ENCODE peak calls at places on chromosomes 3 and 15, in six cellular contexts. One of them, this sample, is unnamed.

GRCh38 chr15:78951841-78952238 is 7.0 kb upstream of the CTSH start:
- DNase-seq in GM12878: no peak
- DNase-seq in H1: no peak
- DNase-seq in GM12891: no peak
- DNase-seq in HepG2: peak
- DNase-seq in K562: no peak
- DNase-seq in this sample: no peak

GRCh38 chr15:69904296-69904560 is 193.5 kb downstream of the TLE3 start:
- DNase-seq in GM12878: no peak
- DNase-seq in H1: no peak
- DNase-seq in GM12891: no peak
- DNase-seq in HepG2: no peak
- DNase-seq in K562: no peak
- DNase-seq in this sample: no peak

GRCh38 chr3:46913644-46914043 is 36.1 kb downstream of the PTH1R start:
- DNase-seq in GM12878: no peak
- DNase-seq in H1: no peak
- DNase-seq in GM12891: no peak
- DNase-seq in HepG2: no peak
- DNase-seq in K562: no peak
- DNase-seq in this sample: no peak

GRCh38 chr15:43329222-43329959 is 982 bp downstream of the LCMT2 start:
- DNase-seq in GM12878: no peak
- DNase-seq in H1: no peak
- DNase-seq in GM12891: no peak
- DNase-seq in HepG2: no peak
- DNase-seq in K562: peak
- DNase-seq in this sample: no peak

GRCh38 chr3:161957467-161957866 is 460.9 kb downstream of the OTOL1 start:
- DNase-seq in GM12878: no peak
- DNase-seq in H1: no peak
- DNase-seq in GM12891: no peak
- DNase-seq in HepG2: no peak
- DNase-seq in K562: no peak
- DNase-seq in this sample: no peak

GRCh38 chr3:172711457-172711800 is 562 bp upstream of the NCEH1 start:
- DNase-seq in GM12878: no peak
- DNase-seq in H1: no peak
- DNase-seq in GM12891: no peak
- DNase-seq in HepG2: peak
- DNase-seq in K562: peak
- DNase-seq in this sample: no peak

GRCh38 chr15:95259513-95259912 is 1028.2 kb downstream of the MCTP2 start:
- DNase-seq in GM12878: peak
- DNase-seq in H1: peak
- DNase-seq in GM12891: peak
- DNase-seq in HepG2: peak
- DNase-seq in K562: peak
- DNase-seq in this sample: peak

GRCh38 chr3:149702691-149703426 is 45.0 kb upstream of the WWTR1 start:
- DNase-seq in GM12878: no peak
- DNase-seq in H1: no peak
- DNase-seq in GM12891: no peak
- DNase-seq in HepG2: no peak
- DNase-seq in K562: no peak
- DNase-seq in this sample: no peak

GRCh38 chr3:68973635-68974034 is 39.8 kb downstream of the EOGT start:
- DNase-seq in GM12878: no peak
- DNase-seq in H1: no peak
- DNase-seq in GM12891: no peak
- DNase-seq in HepG2: no peak
- DNase-seq in K562: no peak
- DNase-seq in this sample: no peak

GRCh38 chr15:67403428-67403827 is 117.5 kb upstream of the C15orf61 start:
- DNase-seq in GM12878: no peak
- DNase-seq in H1: no peak
- DNase-seq in GM12891: no peak
- DNase-seq in HepG2: no peak
- DNase-seq in K562: no peak
- DNase-seq in this sample: no peak

GRCh38 chr3:9715764-9716437 is 12.3 kb downstream of the CPNE9 start:
- DNase-seq in GM12878: no peak
- DNase-seq in H1: no peak
- DNase-seq in GM12891: no peak
- DNase-seq in HepG2: peak
- DNase-seq in K562: peak
- DNase-seq in this sample: no peak

GRCh38 chr3:8560608-8561007 is 59.0 kb downstream of the LMCD1 start:
- DNase-seq in GM12878: no peak
- DNase-seq in H1: no peak
- DNase-seq in GM12891: no peak
- DNase-seq in HepG2: no peak
- DNase-seq in K562: no peak
- DNase-seq in this sample: no peak

GRCh38 chr3:129563850-129564535 is 21.0 kb downstream of the H1-8 start:
- DNase-seq in GM12878: no peak
- DNase-seq in H1: no peak
- DNase-seq in GM12891: no peak
- DNase-seq in HepG2: no peak
- DNase-seq in K562: no peak
- DNase-seq in this sample: no peak

GRCh38 chr3:41216993-41217392 is 17.7 kb downstream of the CTNNB1 start:
- DNase-seq in GM12878: no peak
- DNase-seq in H1: no peak
- DNase-seq in GM12891: no peak
- DNase-seq in HepG2: no peak
- DNase-seq in K562: no peak
- DNase-seq in this sample: no peak

GRCh38 chr3:101530213-101531047 is 17.4 kb upstream of the SENP7 start:
- DNase-seq in GM12878: no peak
- DNase-seq in H1: peak
- DNase-seq in GM12891: no peak
- DNase-seq in HepG2: no peak
- DNase-seq in K562: peak
- DNase-seq in this sample: no peak

GRCh38 chr3:88090681-88091080 is 31.6 kb downstream of the ZNF654 start:
- DNase-seq in GM12878: no peak
- DNase-seq in H1: no peak
- DNase-seq in GM12891: no peak
- DNase-seq in HepG2: no peak
- DNase-seq in K562: no peak
- DNase-seq in this sample: no peak

GRCh38 chr3:105422645-105423044 is 55.9 kb downstream of the ALCAM start:
- DNase-seq in GM12878: no peak
- DNase-seq in H1: no peak
- DNase-seq in GM12891: no peak
- DNase-seq in HepG2: no peak
- DNase-seq in K562: no peak
- DNase-seq in this sample: no peak

GRCh38 chr3:151795276-151795675 is 18.6 kb upstream of the AADAC start:
- DNase-seq in GM12878: no peak
- DNase-seq in H1: no peak
- DNase-seq in GM12891: no peak
- DNase-seq in HepG2: no peak
- DNase-seq in K562: no peak
- DNase-seq in this sample: no peak

GRCh38 chr3:46889381-46890110 is 12.0 kb downstream of the PTH1R start:
- DNase-seq in GM12878: no peak
- DNase-seq in H1: no peak
- DNase-seq in GM12891: no peak
- DNase-seq in HepG2: no peak
- DNase-seq in K562: peak
- DNase-seq in this sample: no peak

GRCh38 chr3:138043266-138044029 is 33.5 kb downstream of the CLDN18 start:
- DNase-seq in GM12878: no peak
- DNase-seq in H1: no peak
- DNase-seq in GM12891: no peak
- DNase-seq in HepG2: no peak
- DNase-seq in K562: no peak
- DNase-seq in this sample: no peak

GRCh38 chr15:52789601-52790165 is 453 bp downstream of the ONECUT1 start:
- DNase-seq in GM12878: no peak
- DNase-seq in H1: no peak
- DNase-seq in GM12891: no peak
- DNase-seq in HepG2: no peak
- DNase-seq in K562: no peak
- DNase-seq in this sample: no peak

GRCh38 chr15:92205255-92205739 is 188.4 kb upstream of the ST8SIA2 start:
- DNase-seq in GM12878: no peak
- DNase-seq in H1: no peak
- DNase-seq in GM12891: no peak
- DNase-seq in HepG2: peak
- DNase-seq in K562: no peak
- DNase-seq in this sample: no peak
- TF ChIP-seq POLR2AphosphoS5 in GM12878: no peak
- TF ChIP-seq POLR2AphosphoS5 in H1: no peak
- TF ChIP-seq POLR2AphosphoS5 in GM12891: no peak
- TF ChIP-seq POLR2AphosphoS5 in HepG2: no peak
- TF ChIP-seq POLR2AphosphoS5 in K562: no peak
- TF ChIP-seq POLR2AphosphoS5 in this sample: no peak

DNA sequence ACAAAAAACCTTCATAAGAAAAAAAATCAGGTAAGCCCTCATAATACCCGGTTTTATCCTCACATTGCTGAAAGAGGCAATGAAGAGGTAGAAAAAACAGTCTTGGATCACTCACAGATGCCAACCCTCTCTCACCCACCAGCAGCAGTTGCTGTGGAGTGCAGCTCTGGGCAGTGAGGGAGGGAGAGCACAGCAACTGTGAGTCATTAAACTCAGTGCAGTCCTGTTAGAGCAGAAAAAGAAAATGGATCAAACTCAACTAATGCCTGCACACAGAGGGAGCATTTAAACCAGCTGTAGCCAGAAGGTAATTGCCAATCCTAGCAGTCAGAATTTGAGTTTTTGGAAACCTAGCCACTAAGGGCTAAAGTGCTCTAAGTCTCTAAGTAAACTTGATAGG is 1050.6 kb upstream of the ALCAM start:
- DNase-seq in GM12878: no peak
- DNase-seq in H1: no peak
- DNase-seq in GM12891: no peak
- DNase-seq in HepG2: no peak
- DNase-seq in K562: no peak
- DNase-seq in this sample: no peak
- TF ChIP-seq TAF1 in GM12878: no peak
- TF ChIP-seq TAF1 in H1: no peak
- TF ChIP-seq TAF1 in GM12891: no peak
- TF ChIP-seq TAF1 in HepG2: no peak
- TF ChIP-seq TAF1 in K562: no peak
- TF ChIP-seq TAF1 in this sample: no peak

DNA sequence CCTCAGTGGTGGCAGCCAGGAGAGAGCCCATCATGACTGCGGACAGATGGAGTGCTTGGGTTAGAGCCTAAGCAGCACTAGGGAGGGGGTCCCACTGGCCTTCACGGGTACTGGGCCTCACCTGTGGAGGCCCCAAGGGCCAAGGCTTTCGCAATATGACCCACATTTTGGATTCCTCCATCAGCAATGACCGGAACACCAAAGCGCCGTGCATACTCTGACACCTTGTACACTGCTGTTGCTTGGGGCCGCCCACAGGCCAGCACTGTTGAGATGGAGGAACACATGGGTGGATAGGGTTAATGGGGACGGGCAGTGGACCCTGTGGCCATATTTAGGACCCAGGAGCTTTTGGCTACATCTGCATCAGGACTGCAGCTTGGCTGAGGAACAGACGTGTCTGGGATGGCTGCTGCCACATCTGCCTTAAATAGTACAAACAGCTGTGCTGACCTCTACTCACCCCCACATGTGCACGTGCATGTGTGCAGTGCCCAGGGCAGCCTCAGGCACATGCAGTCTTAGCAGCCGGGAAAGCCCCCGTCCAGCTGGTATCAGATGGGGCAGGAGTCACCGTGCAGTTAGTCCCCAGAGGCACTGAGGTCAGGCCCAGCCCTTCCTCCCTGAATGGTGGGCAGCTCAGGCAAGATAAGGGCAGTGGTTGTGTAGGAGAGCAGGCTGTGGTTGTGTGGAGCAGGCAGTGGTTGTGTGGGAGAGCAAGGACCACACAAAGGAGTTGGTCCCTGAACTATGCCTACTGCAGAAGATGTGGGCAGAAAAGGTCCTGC is 3.3 kb downstream of the NDUFAF3 start:
- DNase-seq in GM12878: no peak
- DNase-seq in H1: no peak
- DNase-seq in GM12891: no peak
- DNase-seq in HepG2: no peak
- DNase-seq in K562: no peak
- DNase-seq in this sample: no peak
- TF ChIP-seq POLR2A in GM12878: no peak
- TF ChIP-seq POLR2A in H1: no peak
- TF ChIP-seq POLR2A in GM12891: peak
- TF ChIP-seq POLR2A in HepG2: no peak
- TF ChIP-seq POLR2A in K562: peak
- TF ChIP-seq POLR2A in this sample: peak

DNA sequence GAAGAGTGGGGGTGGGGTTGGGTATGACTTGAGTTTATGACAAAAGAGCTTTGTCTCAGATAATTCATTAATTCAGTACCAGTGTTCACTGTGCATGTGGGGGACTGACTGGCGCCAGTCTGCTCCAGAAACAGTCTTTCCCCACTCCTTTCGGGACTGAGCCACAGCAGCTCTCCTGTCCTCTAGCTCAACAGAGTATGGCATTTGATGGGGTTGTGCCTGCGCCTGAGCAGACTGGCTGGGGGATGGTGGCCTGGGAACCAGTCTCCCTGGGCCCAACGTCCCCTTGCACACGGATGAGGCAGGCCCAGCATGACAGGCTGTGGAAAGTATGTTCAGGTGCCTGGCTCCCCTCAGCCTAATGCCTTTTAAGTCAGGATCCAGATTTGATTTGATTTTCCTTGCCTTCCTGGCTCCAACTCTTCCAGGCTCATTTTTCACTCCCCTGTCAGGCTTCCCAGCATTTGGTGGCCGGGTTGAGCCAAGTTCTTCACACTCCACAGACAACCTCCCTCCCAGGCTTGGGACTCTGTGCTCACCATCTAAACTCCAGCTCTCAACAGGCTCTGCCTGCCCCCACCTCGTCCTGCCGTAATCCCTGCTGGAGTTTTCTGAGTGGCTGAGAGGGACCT is 105.0 kb downstream of the MYLK start:
- DNase-seq in GM12878: no peak
- DNase-seq in H1: no peak
- DNase-seq in GM12891: no peak
- DNase-seq in HepG2: no peak
- DNase-seq in K562: no peak
- DNase-seq in this sample: no peak
- TF ChIP-seq POLR2AphosphoS5 in GM12878: no peak
- TF ChIP-seq POLR2AphosphoS5 in H1: no peak
- TF ChIP-seq POLR2AphosphoS5 in GM12891: no peak
- TF ChIP-seq POLR2AphosphoS5 in HepG2: no peak
- TF ChIP-seq POLR2AphosphoS5 in K562: no peak
- TF ChIP-seq POLR2AphosphoS5 in this sample: no peak

DNA sequence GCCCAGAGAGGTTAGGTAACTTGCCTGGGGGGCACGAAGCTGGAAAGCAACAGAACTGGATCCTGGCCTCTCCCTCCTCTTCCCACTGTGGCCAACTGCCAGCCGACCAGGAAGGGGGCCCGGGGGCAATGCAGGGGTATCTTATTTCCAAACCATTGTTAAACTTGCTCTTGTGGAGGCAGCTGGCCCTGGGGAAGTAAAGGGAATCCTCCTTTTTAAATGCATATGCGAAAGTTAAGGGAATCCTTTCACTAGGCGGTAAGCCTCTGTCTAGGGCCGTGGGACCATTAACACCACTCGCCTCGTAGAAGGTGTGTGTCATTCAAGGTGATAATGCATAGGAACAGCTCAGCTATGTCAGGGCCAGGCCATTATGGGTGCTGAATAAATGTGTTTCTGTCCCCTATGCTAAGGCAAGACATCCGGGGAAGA is 68.6 kb downstream of the ST6GAL1 start:
- DNase-seq in GM12878: no peak
- DNase-seq in H1: peak
- DNase-seq in GM12891: no peak
- DNase-seq in HepG2: no peak
- DNase-seq in K562: no peak
- DNase-seq in this sample: no peak
- TF ChIP-seq TAF1 in GM12878: no peak
- TF ChIP-seq TAF1 in H1: peak
- TF ChIP-seq TAF1 in GM12891: no peak
- TF ChIP-seq TAF1 in HepG2: no peak
- TF ChIP-seq TAF1 in K562: no peak
- TF ChIP-seq TAF1 in this sample: no peak